ENCODE peak calls at places on chromosomes 13 and 19, in ten cellular contexts. T is RWPE1, L is pancreas, R is dorsolateral prefrontal cortex, J is fibroblast of lung, X is foreskin fibroblast, H is GM06990, I is IMR-90, O is coronary artery, F is epithelial cell of esophagus. Z is an unnamed sample.

GRCh38 chr19:46471116-46471733 is at the start of gene PNMA8A:
- DNase-seq in T (peak; percentile 31), L (peak; percentile 58), R (peak; percentile 79), J (peak; percentile 85), X (peak; percentile 62), H (no peak), I (peak; percentile 57), O (peak; percentile 93), F (no peak), Z (no peak)

GRCh38 chr19:39566064-39566463 is 26.1 kb upstream of the EID2 start:
- DNase-seq in T (no peak), L (no peak), R (no peak), J (no peak), X (no peak), H (no peak), I (no peak), O (no peak), F (no peak), Z (no peak)

GRCh38 chr13:65940720-65941119 is 1289.4 kb downstream of the PCDH9 start:
- DNase-seq in T (no peak), L (no peak), R (no peak), J (no peak), X (no peak), H (no peak), I (no peak), O (no peak), F (no peak), Z (no peak)

GRCh38 chr19:58063712-58064111 is 4.6 kb downstream of the ZNF135 start:
- DNase-seq in T (no peak), L (no peak), R (no peak), J (no peak), X (no peak), H (no peak), I (no peak), O (no peak), F (no peak), Z (no peak)

GRCh38 chr19:17075860-17076538 is 422 bp downstream of the MYO9B start:
- DNase-seq in T (peak; percentile 39), L (no peak), R (no peak), J (peak; percentile 41), X (no peak), H (peak; percentile 71), I (peak; percentile 33), O (no peak), F (peak; percentile 27), Z (peak; percentile 59)

GRCh38 chr13:98606296-98606695 is 29.4 kb upstream of the STK24 start:
- DNase-seq in T (no peak), L (no peak), R (no peak), J (no peak), X (no peak), H (no peak), I (no peak), O (no peak), F (peak; percentile 26), Z (no peak)

GRCh38 chr13:98537306-98537705 is 39.6 kb downstream of the STK24 start:
- DNase-seq in T (no peak), L (no peak), R (no peak), J (no peak), X (no peak), H (no peak), I (no peak), O (no peak), F (no peak), Z (no peak)

GRCh38 chr13:37074703-37075102 is 15.2 kb upstream of the SUPT20H start:
- DNase-seq in T (peak; percentile 14), L (no peak), R (no peak), J (peak; percentile 50), X (no peak), H (no peak), I (peak; percentile 49), O (no peak), F (peak; percentile 41), Z (no peak)

GRCh38 chr19:38374332-38375097 is at the start of gene PSMD8:
- DNase-seq in T (peak; percentile 97), L (peak; percentile 99), R (peak; percentile 100), J (peak; percentile 97), X (peak; percentile 98), H (peak; percentile 99), I (peak; percentile 97), O (peak; percentile 99), F (peak; percentile 99), Z (peak; percentile 99)
- TF ChIP-seq CTCF in T (no peak), L (no peak), R (peak; percentile 57), J (peak; percentile 4), X (peak; percentile 7), H (peak; percentile 18), I (peak; percentile 41), O (no peak), F (peak; percentile 7), Z (peak; percentile 16)

GRCh38 chr13:100544866-100545683 is 43.5 kb downstream of the GGACT start:
- DNase-seq in T (no peak), L (peak; percentile 88), R (no peak), J (no peak), X (no peak), H (no peak), I (no peak), O (peak; percentile 55), F (peak; percentile 11), Z (no peak)

GRCh38 chr13:100540621-100541020 is 48.0 kb downstream of the GGACT start:
- DNase-seq in T (no peak), L (no peak), R (no peak), J (no peak), X (no peak), H (no peak), I (peak; percentile 30), O (peak; percentile 38), F (no peak), Z (no peak)

GRCh38 chr13:100543872-100544602 is 44.6 kb downstream of the GGACT start:
- DNase-seq in T (no peak), L (no peak), R (no peak), J (no peak), X (no peak), H (no peak), I (no peak), O (peak; percentile 40), F (no peak), Z (no peak)

GRCh38 chr13:100541882-100542545 is 46.6 kb downstream of the GGACT start:
- DNase-seq in T (peak; percentile 34), L (no peak), R (no peak), J (no peak), X (no peak), H (no peak), I (no peak), O (peak; percentile 57), F (peak; percentile 86), Z (no peak)

DNA sequence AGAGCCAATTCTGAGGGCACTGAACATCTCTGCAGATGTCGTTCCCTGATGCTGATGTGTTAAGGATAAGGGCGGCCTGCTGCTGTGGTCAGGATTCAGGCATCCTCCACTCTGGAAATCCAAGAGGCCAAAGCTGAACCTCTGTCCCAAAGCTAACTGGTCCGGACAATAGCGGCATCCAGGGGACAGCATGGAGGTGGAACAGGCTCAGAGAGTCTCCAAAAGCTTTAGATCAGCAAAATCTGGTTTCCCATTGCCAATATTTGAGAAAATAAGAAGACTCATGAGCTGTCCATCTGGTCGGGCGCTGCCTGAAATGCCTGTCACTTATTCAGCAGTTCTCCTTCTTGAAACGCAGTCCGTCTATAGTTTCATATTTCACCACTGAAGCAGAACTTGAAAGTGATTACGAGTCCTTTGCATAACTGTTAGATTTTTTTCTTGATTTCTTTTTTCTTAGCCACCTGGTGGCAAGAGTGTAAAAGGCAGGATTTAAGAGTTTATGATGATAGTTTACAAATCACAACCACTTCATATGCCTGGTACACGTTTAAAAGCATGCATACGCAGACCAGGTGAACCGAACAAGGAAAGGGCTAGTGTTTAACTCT is 45.9 kb downstream of the GGACT start:
- DNase-seq in T (peak; percentile 45), L (no peak), R (no peak), J (peak; percentile 29), X (peak; percentile 45), H (peak; percentile 41), I (peak; percentile 64), O (peak; percentile 55), F (peak; percentile 76), Z (peak; percentile 79)
- TF ChIP-seq CTCF in T (peak; percentile 47), L (no peak), R (no peak), J (peak; percentile 34), X (peak; percentile 44), H (peak; percentile 54), I (peak; percentile 59), O (no peak), F (peak; percentile 53), Z (peak; percentile 44)

DNA sequence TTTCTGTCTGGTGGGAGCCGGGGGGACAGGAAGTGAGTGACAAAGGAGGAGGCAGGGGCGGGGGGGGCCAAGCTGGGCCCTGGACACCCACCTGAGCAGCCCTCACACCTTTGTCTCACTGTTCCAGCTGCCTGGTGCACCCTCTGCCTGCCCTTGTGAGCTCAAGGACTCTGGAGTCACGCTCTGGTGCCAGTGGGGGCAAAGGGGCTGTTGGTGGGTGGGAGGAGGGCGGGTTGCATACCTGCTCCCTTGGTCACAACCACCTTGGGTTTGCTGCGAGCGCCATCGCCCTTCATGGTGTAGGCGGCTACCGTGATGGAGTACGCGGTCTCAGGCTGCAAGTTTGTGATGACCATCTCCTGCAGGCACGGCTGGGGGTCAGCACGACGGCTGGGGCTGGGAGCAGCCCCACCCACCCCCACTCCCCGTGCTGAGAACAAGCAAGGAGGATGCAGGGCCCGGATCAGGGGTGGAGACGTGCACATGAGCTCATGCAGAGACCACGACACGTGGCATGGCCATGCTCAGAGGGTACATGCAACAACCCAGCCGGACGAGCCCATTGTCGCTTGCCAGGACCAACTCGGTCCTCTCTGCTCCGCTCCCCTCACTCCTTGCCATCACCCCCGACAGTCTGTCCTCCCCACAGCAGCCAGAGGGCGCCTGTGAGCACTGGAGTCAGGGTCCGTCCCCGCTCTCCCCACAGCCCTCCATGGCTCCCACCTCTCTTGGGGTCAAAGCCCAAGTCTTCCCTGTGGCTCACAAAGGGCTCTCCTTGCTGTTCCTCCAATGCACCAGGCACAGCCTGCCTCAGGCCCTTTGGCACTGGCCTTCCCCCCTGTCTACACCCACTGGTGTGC is 114.9 kb downstream of the PTPRS start:
- DNase-seq in T (no peak), L (no peak), R (no peak), J (no peak), X (no peak), H (no peak), I (no peak), O (no peak), F (no peak), Z (no peak)
- TF ChIP-seq CTCF in T (peak; percentile 34), L (no peak), R (no peak), J (peak; percentile 35), X (peak; percentile 43), H (peak; percentile 60), I (peak; percentile 40), O (no peak), F (peak; percentile 54), Z (peak; percentile 56)

GRCh38 chr13:25981060-25981459 is 70.8 kb downstream of the SHISA2 start:
- DNase-seq in T (no peak), L (no peak), R (no peak), J (no peak), X (no peak), H (no peak), I (no peak), O (no peak), F (no peak), Z (no peak)

GRCh38 chr13:25982908-25983307 is 68.9 kb downstream of the SHISA2 start:
- DNase-seq in T (no peak), L (no peak), R (no peak), J (no peak), X (no peak), H (no peak), I (no peak), O (no peak), F (peak; percentile 13), Z (no peak)

GRCh38 chr13:25978961-25979360 is 72.9 kb downstream of the SHISA2 start:
- DNase-seq in T (no peak), L (no peak), R (no peak), J (no peak), X (no peak), H (no peak), I (no peak), O (no peak), F (no peak), Z (no peak)

GRCh38 chr13:25977671-25978070 is 74.1 kb downstream of the SHISA2 start:
- DNase-seq in T (no peak), L (no peak), R (no peak), J (no peak), X (no peak), H (no peak), I (no peak), O (no peak), F (no peak), Z (no peak)

GRCh38 chr13:25980255-25980654 is 71.6 kb downstream of the SHISA2 start:
- DNase-seq in T (no peak), L (no peak), R (no peak), J (peak; percentile 10), X (no peak), H (no peak), I (peak; percentile 3), O (no peak), F (peak; percentile 30), Z (no peak)
- TF ChIP-seq CTCF in T (no peak), L (no peak), R (peak; percentile 20), J (no peak), X (peak; percentile 33), H (peak; percentile 37), I (no peak), O (no peak), F (peak; percentile 37), Z (no peak)